ENCODE peak calls at places on chromosome 9, in six cellular contexts. M is HAP-1, O is HL-60, L is AML-193, D is OCI-LY7, H is H54. Z is an unnamed sample.

GRCh38 chr9:5025416-5025815 is 40.3 kb downstream of the JAK2 start:
- DNase-seq in M (no peak), O (no peak), L (no peak), D (no peak), H (no peak), Z (peak; percentile 14)

GRCh38 chr9:131018621-131019020 is 9.6 kb downstream of the LAMC3 start:
- DNase-seq in M (no peak), O (no peak), L (peak; percentile 63), D (no peak), H (no peak), Z (no peak)

GRCh38 chr9:34611811-34612787 is at the start of gene RPP25L:
- DNase-seq in M (peak; percentile 91), O (peak; percentile 73), L (peak; percentile 64), D (peak; percentile 89), H (peak; percentile 79), Z (peak; percentile 86)

GRCh38 chr9:125515281-125515680 is 191.7 kb downstream of the MAPKAP1 start:
- DNase-seq in M (no peak), O (no peak), L (no peak), D (no peak), H (no peak), Z (no peak)

GRCh38 chr9:131915181-131915580 is 164.5 kb downstream of the MED27 start:
- DNase-seq in M (no peak), O (no peak), L (no peak), D (no peak), H (no peak), Z (peak; percentile 30)

GRCh38 chr9:2623046-2623865 is 1.7 kb downstream of the VLDLR start:
- DNase-seq in M (peak; percentile 39), O (no peak), L (peak; percentile 48), D (no peak), H (no peak), Z (peak; percentile 96)

GRCh38 chr9:68844623-68845612 is 139.9 kb downstream of the PIP5K1B start:
- DNase-seq in M (peak; percentile 74), O (peak; percentile 50), L (peak; percentile 62), D (peak; percentile 67), H (no peak), Z (no peak)

GRCh38 chr9:124199474-124199873 is 58.3 kb upstream of the NEK6 start:
- DNase-seq in M (no peak), O (no peak), L (no peak), D (no peak), H (no peak), Z (no peak)

GRCh38 chr9:73553295-73553694 is 401.6 kb downstream of the ANXA1 start:
- DNase-seq in M (no peak), O (no peak), L (no peak), D (no peak), H (no peak), Z (no peak)

GRCh38 chr9:114434878-114435311 is 47.1 kb upstream of the AKNA start:
- DNase-seq in M (peak; percentile 46), O (peak; percentile 10), L (peak; percentile 29), D (peak; percentile 57), H (peak; percentile 24), Z (peak; percentile 43)

GRCh38 chr9:126690431-126691051 is 76.8 kb downstream of the LMX1B start:
- DNase-seq in M (peak; percentile 86), O (no peak), L (peak; percentile 24), D (peak; percentile 48), H (peak; percentile 89), Z (peak; percentile 51)

GRCh38 chr9:89497181-89497963 is 541 bp downstream of the SEMA4D start:
- DNase-seq in M (peak; percentile 30), O (no peak), L (no peak), D (peak; percentile 64), H (no peak), Z (no peak)

GRCh38 chr9:137294091-137294683 is 7.9 kb downstream of the NRARP start:
- DNase-seq in M (peak; percentile 60), O (no peak), L (no peak), D (peak; percentile 67), H (peak; percentile 95), Z (peak; percentile 70)

GRCh38 chr9:20584968-20585643 is 37.2 kb downstream of the MLLT3 start:
- DNase-seq in M (no peak), O (no peak), L (no peak), D (no peak), H (no peak), Z (no peak)

GRCh38 chr9:5764130-5764868 is 68.6 kb downstream of the ERMP1 start:
- DNase-seq in M (no peak), O (no peak), L (no peak), D (peak; percentile 83), H (no peak), Z (no peak)

GRCh38 chr9:71655778-71656177 is 112.5 kb downstream of the CEMIP2 start:
- DNase-seq in M (no peak), O (no peak), L (no peak), D (no peak), H (no peak), Z (no peak)

GRCh38 chr9:22528485-22528884 is 81.9 kb downstream of the DMRTA1 start:
- DNase-seq in M (peak; percentile 15), O (no peak), L (peak; percentile 38), D (peak; percentile 77), H (no peak), Z (peak; percentile 9)

GRCh38 chr9:79799691-79800345 is 228.1 kb downstream of the TLE4 start:
- DNase-seq in M (no peak), O (no peak), L (no peak), D (no peak), H (no peak), Z (no peak)

Z was measured in kidney tubule cell.